ENCODE peak calls at places on chromosome 2, in ten cellular contexts. P, B, W, Y, N, O, D, G, A and K are unnamed samples.

GRCh38 chr2:215503381-215503780 is 67.5 kb upstream of the FN1 start:
- DNase-seq in P (no peak), B (no peak), W (no peak), Y (no peak), N (no peak), O (no peak), D (no peak), G (no peak), A (no peak), K (no peak)

GRCh38 chr2:113167115-113167932 is 6.4 kb upstream of the PSD4 start:
- DNase-seq in P (no peak), B (peak), W (no peak), Y (peak), N (peak), O (no peak), D (no peak), G (no peak), A (peak), K (no peak)

GRCh38 chr2:203580846-203581245 is 45.7 kb upstream of the RAPH1 start:
- DNase-seq in P (no peak), B (peak), W (no peak), Y (peak), N (no peak), O (no peak), D (no peak), G (no peak), A (no peak), K (peak)

GRCh38 chr2:46331099-46331766 is 34.0 kb downstream of the EPAS1 start:
- DNase-seq in P (no peak), B (peak), W (no peak), Y (no peak), N (no peak), O (no peak), D (no peak), G (no peak), A (no peak), K (no peak)

GRCh38 chr2:63614448-63614968 is 25.7 kb downstream of the MDH1 start:
- DNase-seq in P (peak), B (no peak), W (peak), Y (no peak), N (no peak), O (no peak), D (no peak), G (no peak), A (no peak), K (no peak)

GRCh38 chr2:181398000-181398399 is 59.2 kb upstream of the ITGA4 start:
- DNase-seq in P (no peak), B (no peak), W (no peak), Y (no peak), N (no peak), O (no peak), D (no peak), G (no peak), A (no peak), K (no peak)

GRCh38 chr2:231102772-231103171 is 22.1 kb downstream of the HTR2B start:
- DNase-seq in P (no peak), B (no peak), W (no peak), Y (no peak), N (no peak), O (no peak), D (no peak), G (no peak), A (no peak), K (no peak)

GRCh38 chr2:44740678-44741077 is 200.8 kb upstream of the SIX3 start:
- DNase-seq in P (no peak), B (peak), W (no peak), Y (no peak), N (peak), O (no peak), D (no peak), G (no peak), A (no peak), K (no peak)

GRCh38 chr2:39665811-39666488 is at the start of gene TMEM178A:
- DNase-seq in P (no peak), B (peak), W (no peak), Y (peak), N (no peak), O (no peak), D (peak), G (no peak), A (peak), K (no peak)

GRCh38 chr2:217933326-217933993 is 69.3 kb downstream of the TNS1 start:
- DNase-seq in P (no peak), B (no peak), W (no peak), Y (peak), N (no peak), O (no peak), D (no peak), G (peak), A (no peak), K (no peak)

GRCh38 chr2:215712219-215712849 is 276.5 kb upstream of the FN1 start:
- DNase-seq in P (no peak), B (no peak), W (peak), Y (no peak), N (no peak), O (no peak), D (no peak), G (no peak), A (no peak), K (no peak)

GRCh38 chr2:239357954-239358754 is 42.7 kb downstream of the HDAC4 start:
- DNase-seq in P (no peak), B (no peak), W (no peak), Y (no peak), N (no peak), O (peak), D (no peak), G (no peak), A (no peak), K (no peak)

GRCh38 chr2:71275939-71276310 is 49.0 kb upstream of the PAIP2B start:
- DNase-seq in P (no peak), B (no peak), W (no peak), Y (no peak), N (no peak), O (no peak), D (no peak), G (no peak), A (no peak), K (no peak)

GRCh38 chr2:181104512-181105121 is 124.2 kb downstream of the UBE2E3 start:
- DNase-seq in P (peak), B (no peak), W (peak), Y (no peak), N (no peak), O (no peak), D (no peak), G (no peak), A (no peak), K (no peak)

GRCh38 chr2:227888289-227888688 is 16.9 kb downstream of the DAW1 start:
- DNase-seq in P (peak), B (no peak), W (peak), Y (peak), N (no peak), O (no peak), D (no peak), G (no peak), A (no peak), K (no peak)

GRCh38 chr2:241108271-241109209 is 6.5 kb upstream of the MTERF4 start:
- DNase-seq in P (no peak), B (no peak), W (no peak), Y (no peak), N (no peak), O (no peak), D (no peak), G (no peak), A (no peak), K (no peak)

GRCh38 chr2:203636896-203637818 is 69.3 kb upstream of the CD28 start:
- DNase-seq in P (no peak), B (no peak), W (no peak), Y (no peak), N (no peak), O (no peak), D (no peak), G (peak), A (no peak), K (no peak)

GRCh38 chr2:119008108-119008507 is 66.1 kb downstream of the MARCO start:
- DNase-seq in P (peak), B (no peak), W (peak), Y (no peak), N (no peak), O (no peak), D (no peak), G (no peak), A (no peak), K (no peak)

GRCh38 chr2:185736210-185736609 is 2.4 kb upstream of the FSIP2 start:
- DNase-seq in P (no peak), B (no peak), W (no peak), Y (no peak), N (no peak), O (no peak), D (no peak), G (no peak), A (no peak), K (no peak)

GRCh38 chr2:46813046-46813445 is 102.6 kb downstream of the MCFD2 start:
- DNase-seq in P (no peak), B (peak), W (no peak), Y (peak), N (no peak), O (no peak), D (peak), G (peak), A (peak), K (no peak)

GRCh38 chr2:88698498-88699233 is 7.2 kb downstream of the RPIA start:
- DNase-seq in P (no peak), B (peak), W (no peak), Y (peak), N (peak), O (no peak), D (no peak), G (peak), A (no peak), K (no peak)

GRCh38 chr2:143205106-143205764 is 76.0 kb downstream of the ARHGAP15 start:
- DNase-seq in P (peak), B (no peak), W (peak), Y (no peak), N (no peak), O (no peak), D (no peak), G (no peak), A (no peak), K (no peak)

GRCh38 chr2:64594563-64594989 is 59.1 kb downstream of the SERTAD2 start:
- DNase-seq in P (no peak), B (no peak), W (no peak), Y (no peak), N (no peak), O (no peak), D (no peak), G (no peak), A (no peak), K (no peak)

GRCh38 chr2:109615637-109616144 is 1.5 kb downstream of the SOWAHC start:
- DNase-seq in P (no peak), B (no peak), W (peak), Y (no peak), N (no peak), O (no peak), D (no peak), G (no peak), A (no peak), K (no peak)

GRCh38 chr2:99821572-99822369 is 320.6 kb downstream of the AFF3 start:
- DNase-seq in P (no peak), B (no peak), W (no peak), Y (no peak), N (no peak), O (no peak), D (no peak), G (no peak), A (no peak), K (no peak)

GRCh38 chr2:99818842-99819241 is 323.5 kb downstream of the AFF3 start:
- DNase-seq in P (peak), B (no peak), W (peak), Y (no peak), N (no peak), O (no peak), D (no peak), G (no peak), A (no peak), K (no peak)

GRCh38 chr2:99819766-99820165 is 322.6 kb downstream of the AFF3 start:
- DNase-seq in P (no peak), B (no peak), W (peak), Y (peak), N (no peak), O (no peak), D (no peak), G (no peak), A (no peak), K (no peak)

GRCh38 chr2:99822487-99823218 is 319.7 kb downstream of the AFF3 start:
- DNase-seq in P (no peak), B (no peak), W (no peak), Y (no peak), N (no peak), O (no peak), D (no peak), G (no peak), A (no peak), K (no peak)

GRCh38 chr2:99821039-99821438 is 321.4 kb downstream of the AFF3 start:
- DNase-seq in P (peak), B (no peak), W (no peak), Y (no peak), N (no peak), O (no peak), D (no peak), G (no peak), A (no peak), K (no peak)
- TF ChIP-seq CTCF in P (no peak), B (no peak), W (no peak), Y (no peak), N (no peak), O (no peak), D (no peak), G (no peak), A (no peak), K (no peak)

GRCh38 chr2:130839011-130839780 is 2.5 kb downstream of the ARHGEF4 start:
- DNase-seq in P (no peak), B (no peak), W (no peak), Y (no peak), N (no peak), O (no peak), D (no peak), G (no peak), A (no peak), K (no peak)
- H3K4me3 ChIP-seq in P (no peak), B (no peak), W (no peak), Y (no peak), N (no peak), O (no peak), D (no peak), G (no peak), A (no peak), K (no peak)

GRCh38 chr2:196063773-196064172 is 4.9 kb downstream of the DNAH7 start:
- DNase-seq in P (no peak), B (no peak), W (no peak), Y (no peak), N (no peak), O (no peak), D (no peak), G (no peak), A (no peak), K (no peak)

GRCh38 chr2:196066794-196067382 is 1.7 kb downstream of the DNAH7 start:
- DNase-seq in P (peak), B (no peak), W (peak), Y (no peak), N (no peak), O (no peak), D (no peak), G (no peak), A (no peak), K (no peak)

GRCh38 chr2:196073521-196073920 is 4.9 kb upstream of the DNAH7 start:
- DNase-seq in P (no peak), B (peak), W (peak), Y (no peak), N (no peak), O (no peak), D (no peak), G (no peak), A (no peak), K (no peak)

GRCh38 chr2:196068271-196069209 is at the start of gene DNAH7:
- DNase-seq in P (peak), B (peak), W (peak), Y (peak), N (peak), O (peak), D (peak), G (peak), A (peak), K (peak)
- TF ChIP-seq POLR2A in P (no peak), B (no peak), W (peak), Y (peak), N (no peak), O (no peak), D (no peak), G (no peak), A (no peak), K (no peak)

GRCh38 chr2:27238976-27239375 is 21.8 kb downstream of the CAD start:
- DNase-seq in P (no peak), B (no peak), W (no peak), Y (no peak), N (no peak), O (no peak), D (no peak), G (no peak), A (no peak), K (no peak)

GRCh38 chr2:27233341-27233740 is 16.2 kb downstream of the CAD start:
- DNase-seq in P (no peak), B (no peak), W (no peak), Y (no peak), N (no peak), O (no peak), D (no peak), G (no peak), A (no peak), K (no peak)

GRCh38 chr2:27237341-27237945 is 20.3 kb downstream of the CAD start:
- DNase-seq in P (no peak), B (no peak), W (no peak), Y (no peak), N (no peak), O (no peak), D (no peak), G (no peak), A (no peak), K (no peak)

GRCh38 chr2:27236136-27236535 is 19.0 kb downstream of the CAD start:
- DNase-seq in P (no peak), B (no peak), W (no peak), Y (no peak), N (no peak), O (no peak), D (no peak), G (no peak), A (peak), K (no peak)

DNA sequence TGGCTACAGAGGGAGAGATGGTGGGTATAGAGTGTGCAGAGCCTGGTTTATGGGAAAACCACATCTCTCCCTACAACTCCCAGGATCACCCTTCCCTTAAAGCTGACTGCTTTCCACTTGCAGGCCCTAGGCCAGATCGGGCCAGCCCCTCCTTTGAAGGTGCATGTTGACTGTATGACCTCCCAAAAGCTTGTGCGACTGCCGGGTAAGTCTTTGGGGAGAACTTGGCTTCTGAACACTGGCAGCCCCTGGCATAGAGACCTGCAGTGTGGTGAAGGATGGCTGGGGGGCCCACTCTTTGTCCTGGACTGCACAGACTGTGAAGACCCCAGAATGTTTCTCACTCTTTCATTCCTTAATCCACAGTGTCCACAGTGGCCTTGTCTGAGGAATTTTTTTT is 19.5 kb downstream of the CAD start:
- DNase-seq in P (no peak), B (no peak), W (no peak), Y (no peak), N (no peak), O (no peak), D (no peak), G (no peak), A (no peak), K (no peak)
- TF ChIP-seq CTCF in P (no peak), B (no peak), W (no peak), Y (no peak), N (no peak), O (no peak), D (no peak), G (no peak), A (no peak), K (no peak)

GRCh38 chr2:25250331-25251031 is 82.1 kb upstream of the POMC start:
- DNase-seq in P (no peak), B (no peak), W (no peak), Y (no peak), N (no peak), O (no peak), D (no peak), G (no peak), A (no peak), K (no peak)

GRCh38 chr2:25249785-25250184 is 81.4 kb upstream of the POMC start:
- DNase-seq in P (no peak), B (no peak), W (no peak), Y (no peak), N (no peak), O (no peak), D (no peak), G (no peak), A (no peak), K (no peak)

GRCh38 chr2:25252291-25253152 is 84.1 kb upstream of the POMC start:
- DNase-seq in P (no peak), B (peak), W (peak), Y (peak), N (peak), O (peak), D (peak), G (no peak), A (peak), K (peak)

GRCh38 chr2:25251461-25252273 is 83.3 kb upstream of the POMC start:
- DNase-seq in P (no peak), B (peak), W (peak), Y (peak), N (peak), O (peak), D (peak), G (peak), A (peak), K (peak)

GRCh38 chr2:25251032-25251460 is 82.7 kb upstream of the POMC start:
- DNase-seq in P (no peak), B (no peak), W (no peak), Y (no peak), N (no peak), O (no peak), D (no peak), G (no peak), A (no peak), K (no peak)
- H3K4me3 ChIP-seq in P (no peak), B (no peak), W (peak), Y (no peak), N (peak), O (peak), D (peak), G (no peak), A (peak), K (no peak)

DNA sequence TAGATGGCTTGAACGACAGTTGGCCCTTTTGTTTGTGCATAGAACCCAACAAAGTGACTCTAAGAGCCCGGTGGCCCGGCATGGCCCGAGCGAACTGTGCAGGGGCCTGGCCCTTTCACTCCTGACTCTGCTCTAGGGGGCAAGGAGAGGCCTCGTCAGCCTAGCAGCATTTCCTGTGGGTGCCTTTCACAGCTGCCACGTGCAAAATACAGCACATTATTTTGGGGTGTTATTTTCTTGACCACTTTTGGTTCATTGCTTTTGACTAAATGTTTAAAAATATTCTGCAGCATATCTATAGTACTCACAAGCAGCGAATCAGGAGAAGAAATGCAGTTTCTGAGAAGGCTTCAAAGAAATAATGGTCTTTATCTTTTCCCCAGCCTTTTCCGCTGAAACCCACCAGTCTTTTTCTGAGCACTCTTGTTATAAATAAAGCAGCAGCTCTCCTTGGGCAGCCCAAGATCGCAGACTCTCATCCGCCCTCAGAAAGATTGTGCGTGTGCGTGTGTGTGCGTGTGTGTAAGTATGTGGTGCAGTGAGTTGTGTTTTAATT is 31.3 kb downstream of the DGKD start:
- DNase-seq in P (no peak), B (no peak), W (no peak), Y (no peak), N (no peak), O (no peak), D (no peak), G (no peak), A (peak), K (no peak)
- TF ChIP-seq POLR2A in P (no peak), B (no peak), W (no peak), Y (no peak), N (no peak), O (no peak), D (no peak), G (no peak), A (no peak), K (no peak)

GRCh38 chr2:202023198-202023903 is 10.3 kb upstream of the FZD7 start:
- DNase-seq in P (no peak), B (no peak), W (no peak), Y (peak), N (no peak), O (no peak), D (no peak), G (no peak), A (no peak), K (no peak)
- TF ChIP-seq CTCF in P (no peak), B (no peak), W (no peak), Y (no peak), N (no peak), O (no peak), D (no peak), G (no peak), A (no peak), K (no peak)

GRCh38 chr2:229672021-229672420 is 42.3 kb downstream of the DNER start:
- DNase-seq in P (no peak), B (no peak), W (no peak), Y (no peak), N (no peak), O (no peak), D (no peak), G (no peak), A (no peak), K (no peak)
- H3K4me3 ChIP-seq in P (no peak), B (no peak), W (no peak), Y (no peak), N (no peak), O (no peak), D (no peak), G (no peak), A (no peak), K (no peak)

DNA sequence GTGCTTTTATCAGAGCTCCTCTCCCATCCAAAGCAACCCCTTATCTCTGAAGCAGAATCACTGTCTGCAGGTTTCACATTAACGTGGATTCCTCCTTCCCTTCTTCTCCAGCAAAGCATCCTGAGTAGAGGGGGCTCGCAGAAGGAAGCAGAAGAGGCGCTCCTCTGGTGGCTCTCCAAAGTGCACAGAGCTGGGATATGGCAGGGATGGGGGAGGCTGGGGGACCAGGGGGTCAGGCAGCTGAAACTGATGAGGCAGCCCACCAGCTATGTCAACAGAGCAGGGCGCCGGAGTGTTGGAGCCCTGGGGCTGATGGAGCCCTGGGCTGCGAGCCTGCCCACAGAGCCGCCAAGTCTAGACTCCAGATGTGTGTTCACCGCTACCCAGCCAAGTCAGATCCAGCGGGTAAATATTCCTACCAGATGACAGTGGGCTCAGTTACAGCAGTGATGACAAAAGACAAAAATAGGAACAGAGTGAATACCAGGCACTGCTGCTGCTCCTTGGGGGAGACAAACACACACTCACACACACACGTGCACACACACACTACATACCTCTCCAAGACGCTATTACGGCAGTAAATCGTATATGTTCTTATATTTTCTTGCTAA is 678.3 kb upstream of the ID2 start:
- DNase-seq in P (no peak), B (peak), W (no peak), Y (peak), N (no peak), O (peak), D (peak), G (peak), A (no peak), K (peak)
- TF ChIP-seq POLR2A in P (no peak), B (no peak), W (no peak), Y (no peak), N (no peak), O (no peak), D (no peak), G (no peak), A (no peak), K (no peak)